ENCODE peak calls at places on chromosomes 12 and 14, in nine cellular contexts. L is foreskin keratinocyte; G is HepG2; X is HCT116; U is naive thymus-derived CD8-positive, alpha-beta T cell; R is activated CD4-positive, CD25-positive, alpha-beta regulatory T cell treated with anti-CD3 and anti-CD28 coated beads, Interleukin-2, amount 50 U/mL, for 24 hours; J is IMR-90; I is WTC11; Y is aorta. M is an unnamed sample.

GRCh38 chr12:115403253-115403652 is 719.3 kb upstream of the TBX3 start:
- ATAC-seq in L (no peak), G (no peak), X (no peak), U (no peak), R (no peak), J (no peak), I (no peak), Y (no peak), M (no peak)

GRCh38 chr12:15633201-15633600 is 156.0 kb downstream of the EPS8 start:
- ATAC-seq in L (no peak), G (no peak), X (no peak), U (no peak), R (no peak), J (no peak), I (no peak), Y (no peak), M (no peak)

GRCh38 chr14:58687232-58687795 is 49.6 kb downstream of the DACT1 start:
- ATAC-seq in L (no peak), G (no peak), X (no peak), U (no peak), R (no peak), J (no peak), I (no peak), Y (no peak), M (no peak)

GRCh38 chr14:21047378-21047781 is 5.2 kb downstream of the RNASE7 start:
- ATAC-seq in L (no peak), G (no peak), X (no peak), U (no peak), R (no peak), J (peak), I (no peak), Y (no peak), M (peak)

GRCh38 chr12:64699504-64700115 is 59.6 kb downstream of the GNS start:
- ATAC-seq in L (no peak), G (no peak), X (no peak), U (no peak), R (no peak), J (no peak), I (no peak), Y (no peak), M (no peak)

GRCh38 chr12:26704214-26704613 is 128.8 kb downstream of the ITPR2 start:
- ATAC-seq in L (no peak), G (no peak), X (no peak), U (no peak), R (no peak), J (no peak), I (no peak), Y (no peak), M (no peak)

GRCh38 chr12:67669217-67669924 is 20.8 kb downstream of the DYRK2 start:
- ATAC-seq in L (no peak), G (no peak), X (no peak), U (no peak), R (no peak), J (no peak), I (no peak), Y (no peak), M (no peak)

GRCh38 chr12:72133497-72134055 is 138.6 kb upstream of the TRHDE start:
- ATAC-seq in L (no peak), G (peak), X (peak), U (no peak), R (no peak), J (no peak), I (peak), Y (no peak), M (peak)

GRCh38 chr14:30928462-30928861 is 54.1 kb downstream of the COCH start:
- ATAC-seq in L (no peak), G (no peak), X (no peak), U (no peak), R (no peak), J (no peak), I (no peak), Y (no peak), M (no peak)

GRCh38 chr12:68259318-68259940 is 6.0 kb upstream of the IL22 start:
- ATAC-seq in L (peak), G (no peak), X (no peak), U (no peak), R (peak), J (peak), I (no peak), Y (no peak), M (no peak)

GRCh38 chr12:102824218-102824835 is 92.7 kb downstream of the PAH start:
- ATAC-seq in L (peak), G (peak), X (no peak), U (no peak), R (no peak), J (peak), I (peak), Y (no peak), M (peak)

GRCh38 chr12:112924986-112925385 is 13.3 kb upstream of the OAS3 start:
- ATAC-seq in L (no peak), G (peak), X (no peak), U (no peak), R (no peak), J (no peak), I (no peak), Y (no peak), M (no peak)

GRCh38 chr14:66380143-66380542 is 106.0 kb upstream of the CCDC196 start:
- ATAC-seq in L (no peak), G (no peak), X (no peak), U (no peak), R (no peak), J (no peak), I (no peak), Y (peak), M (no peak)

GRCh38 chr14:89767861-89768268 is 186.7 kb downstream of the EFCAB11 start:
- ATAC-seq in L (peak), G (peak), X (peak), U (peak), R (peak), J (peak), I (peak), Y (no peak), M (peak)

GRCh38 chr14:37118673-37119366 is 53.6 kb downstream of the SLC25A21 start:
- ATAC-seq in L (no peak), G (no peak), X (no peak), U (no peak), R (no peak), J (no peak), I (no peak), Y (no peak), M (no peak)

GRCh38 chr12:66143868-66144267 is 13.3 kb upstream of the LLPH start:
- ATAC-seq in L (no peak), G (no peak), X (no peak), U (no peak), R (no peak), J (no peak), I (no peak), Y (no peak), M (no peak)

GRCh38 chr14:77086017-77086727 is 11.9 kb upstream of the CIPC start:
- ATAC-seq in L (peak), G (no peak), X (peak), U (peak), R (peak), J (no peak), I (peak), Y (no peak), M (peak)

GRCh38 chr12:124396544-124397398 is 101.9 kb downstream of the RFLNA start:
- ATAC-seq in L (no peak), G (no peak), X (no peak), U (no peak), R (no peak), J (no peak), I (no peak), Y (no peak), M (no peak)

GRCh38 chr14:51783765-51784164 is 76.6 kb upstream of the GNG2 start:
- ATAC-seq in L (no peak), G (no peak), X (no peak), U (no peak), R (no peak), J (peak), I (no peak), Y (no peak), M (peak)

GRCh38 chr14:98993818-98994217 is 278.2 kb downstream of the BCL11B start:
- ATAC-seq in L (no peak), G (no peak), X (no peak), U (no peak), R (no peak), J (no peak), I (peak), Y (no peak), M (no peak)

GRCh38 chr12:71973687-71974086 is 35.0 kb downstream of the TPH2 start:
- ATAC-seq in L (peak), G (no peak), X (no peak), U (no peak), R (no peak), J (no peak), I (no peak), Y (no peak), M (no peak)